ENCODE peak calls at places on chromosomes 4 and X, in six cellular contexts. One of them, this sample, is unnamed.

GRCh38 chr4:127249066-127249766 is 383.5 kb upstream of the INTU start:
- DNase-seq in fibroblast of lung: peak; percentile 63
- DNase-seq in endothelial cell of umbilical vein: no peak
- DNase-seq in CD8-positive, alpha-beta T cell: no peak
- DNase-seq in CD4-positive, alpha-beta T cell: no peak
- DNase-seq in GM20000: no peak
- DNase-seq in this sample: no peak

GRCh38 chr4:153038493-153039311 is 102.6 kb downstream of the FHDC1 start:
- DNase-seq in CD8-positive, alpha-beta T cell: no peak
- DNase-seq in endothelial cell of umbilical vein: peak; percentile 15
- DNase-seq in GM20000: no peak
- DNase-seq in CD4-positive, alpha-beta T cell: no peak
- DNase-seq in fibroblast of lung: no peak
- DNase-seq in this sample: no peak

GRCh38 chrX:23766650-23767551 is 16.1 kb upstream of the SAT1 start:
- DNase-seq in CD4-positive, alpha-beta T cell: no peak
- DNase-seq in GM20000: no peak
- DNase-seq in endothelial cell of umbilical vein: no peak
- DNase-seq in CD8-positive, alpha-beta T cell: no peak
- DNase-seq in fibroblast of lung: no peak
- DNase-seq in this sample: no peak

GRCh38 chr4:99808260-99808857 is 8.3 kb upstream of the DAPP1 start:
- DNase-seq in GM20000: peak; percentile 68
- DNase-seq in fibroblast of lung: peak; percentile 19
- DNase-seq in endothelial cell of umbilical vein: peak; percentile 47
- DNase-seq in CD4-positive, alpha-beta T cell: peak; percentile 67
- DNase-seq in CD8-positive, alpha-beta T cell: peak; percentile 69
- DNase-seq in this sample: peak; percentile 37

GRCh38 chrX:23662187-23662586 is 5.1 kb upstream of the PRDX4 start:
- DNase-seq in GM20000: no peak
- DNase-seq in CD8-positive, alpha-beta T cell: no peak
- DNase-seq in endothelial cell of umbilical vein: no peak
- DNase-seq in CD4-positive, alpha-beta T cell: no peak
- DNase-seq in fibroblast of lung: no peak
- DNase-seq in this sample: no peak

GRCh38 chrX:40852573-40852972 is 117.2 kb upstream of the MED14 start:
- DNase-seq in fibroblast of lung: no peak
- DNase-seq in GM20000: no peak
- DNase-seq in endothelial cell of umbilical vein: no peak
- DNase-seq in CD4-positive, alpha-beta T cell: no peak
- DNase-seq in CD8-positive, alpha-beta T cell: no peak
- DNase-seq in this sample: no peak

GRCh38 chr4:165799384-165799815 is 73.6 kb upstream of the TLL1 start:
- DNase-seq in endothelial cell of umbilical vein: no peak
- DNase-seq in CD4-positive, alpha-beta T cell: no peak
- DNase-seq in GM20000: no peak
- DNase-seq in fibroblast of lung: no peak
- DNase-seq in CD8-positive, alpha-beta T cell: no peak
- DNase-seq in this sample: no peak

GRCh38 chr4:108834167-108834566 is 71.3 kb upstream of the ETNPPL start:
- DNase-seq in CD4-positive, alpha-beta T cell: no peak
- DNase-seq in endothelial cell of umbilical vein: no peak
- DNase-seq in CD8-positive, alpha-beta T cell: no peak
- DNase-seq in GM20000: no peak
- DNase-seq in fibroblast of lung: peak; percentile 94
- DNase-seq in this sample: no peak

GRCh38 chr4:26322349-26322748 is 1.5 kb downstream of the RBPJ start:
- DNase-seq in fibroblast of lung: no peak
- DNase-seq in CD8-positive, alpha-beta T cell: no peak
- DNase-seq in endothelial cell of umbilical vein: no peak
- DNase-seq in GM20000: no peak
- DNase-seq in CD4-positive, alpha-beta T cell: no peak
- DNase-seq in this sample: no peak

GRCh38 chr4:164204434-164204833 is 549.5 kb upstream of the SMIM31 start:
- DNase-seq in GM20000: no peak
- DNase-seq in CD4-positive, alpha-beta T cell: no peak
- DNase-seq in fibroblast of lung: peak; percentile 97
- DNase-seq in endothelial cell of umbilical vein: peak; percentile 36
- DNase-seq in CD8-positive, alpha-beta T cell: no peak
- DNase-seq in this sample: no peak

GRCh38 chr4:71487324-71487677 is 148.5 kb downstream of the SLC4A4 start:
- DNase-seq in endothelial cell of umbilical vein: no peak
- DNase-seq in CD4-positive, alpha-beta T cell: no peak
- DNase-seq in CD8-positive, alpha-beta T cell: no peak
- DNase-seq in fibroblast of lung: no peak
- DNase-seq in GM20000: no peak
- DNase-seq in this sample: no peak

GRCh38 chr4:104166749-104167148 is 327.9 kb downstream of the CXXC4 start:
- DNase-seq in GM20000: no peak
- DNase-seq in CD4-positive, alpha-beta T cell: no peak
- DNase-seq in fibroblast of lung: no peak
- DNase-seq in endothelial cell of umbilical vein: no peak
- DNase-seq in CD8-positive, alpha-beta T cell: no peak
- DNase-seq in this sample: no peak

GRCh38 chrX:47540754-47541538 is 20.1 kb upstream of the ARAF start:
- DNase-seq in GM20000: peak; percentile 34
- DNase-seq in endothelial cell of umbilical vein: peak; percentile 92
- DNase-seq in CD8-positive, alpha-beta T cell: no peak
- DNase-seq in CD4-positive, alpha-beta T cell: no peak
- DNase-seq in fibroblast of lung: peak; percentile 90
- DNase-seq in this sample: no peak

GRCh38 chr4:74570095-74570494 is 125.2 kb downstream of the AREG start:
- DNase-seq in fibroblast of lung: no peak
- DNase-seq in GM20000: no peak
- DNase-seq in CD8-positive, alpha-beta T cell: no peak
- DNase-seq in CD4-positive, alpha-beta T cell: no peak
- DNase-seq in endothelial cell of umbilical vein: no peak
- DNase-seq in this sample: no peak

GRCh38 chrX:153598541-153599191 is at the start of gene CCNQ:
- DNase-seq in CD4-positive, alpha-beta T cell: no peak
- DNase-seq in CD8-positive, alpha-beta T cell: peak; percentile 18
- DNase-seq in fibroblast of lung: peak; percentile 37
- DNase-seq in endothelial cell of umbilical vein: peak; percentile 26
- DNase-seq in GM20000: peak; percentile 35
- DNase-seq in this sample: no peak

DNA sequence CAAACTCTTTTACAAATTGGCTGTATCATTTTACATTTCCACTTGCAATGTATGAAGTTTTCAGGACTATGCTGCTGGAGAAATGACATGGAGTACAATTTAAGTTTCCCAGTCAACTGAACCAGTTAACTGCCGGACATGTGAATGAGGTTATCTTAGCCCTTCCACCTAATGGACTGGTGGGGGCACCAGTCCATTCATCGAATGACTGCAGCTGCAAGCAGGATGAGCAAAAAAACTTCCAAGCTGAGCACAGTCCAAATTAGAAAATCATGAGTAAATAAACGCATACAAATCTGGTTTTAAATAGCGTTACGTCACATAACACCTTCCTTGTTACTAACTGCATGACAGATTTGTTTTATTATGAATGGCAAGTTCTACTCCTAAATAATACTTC is 1131.5 kb downstream of the PCDH18 start:
- DNase-seq in CD8-positive, alpha-beta T cell: no peak
- DNase-seq in endothelial cell of umbilical vein: no peak
- DNase-seq in fibroblast of lung: no peak
- DNase-seq in CD4-positive, alpha-beta T cell: no peak
- DNase-seq in GM20000: no peak
- DNase-seq in this sample: no peak
- TF ChIP-seq CTCF in CD8-positive, alpha-beta T cell: no peak
- TF ChIP-seq CTCF in endothelial cell of umbilical vein: no peak
- TF ChIP-seq CTCF in fibroblast of lung: no peak
- TF ChIP-seq CTCF in CD4-positive, alpha-beta T cell: no peak
- TF ChIP-seq CTCF in GM20000: no peak
- TF ChIP-seq CTCF in this sample: no peak

GRCh38 chrX:118665204-118665603 is 62.2 kb upstream of the IL13RA1 start:
- DNase-seq in fibroblast of lung: no peak
- DNase-seq in CD8-positive, alpha-beta T cell: no peak
- DNase-seq in GM20000: no peak
- DNase-seq in endothelial cell of umbilical vein: no peak
- DNase-seq in CD4-positive, alpha-beta T cell: no peak
- DNase-seq in this sample: no peak
- TF ChIP-seq CTCF in fibroblast of lung: no peak
- TF ChIP-seq CTCF in CD8-positive, alpha-beta T cell: no peak
- TF ChIP-seq CTCF in GM20000: no peak
- TF ChIP-seq CTCF in endothelial cell of umbilical vein: no peak
- TF ChIP-seq CTCF in CD4-positive, alpha-beta T cell: no peak
- TF ChIP-seq CTCF in this sample: no peak

GRCh38 chr4:38136604-38137003 is 176.4 kb downstream of the PTTG2 start:
- DNase-seq in CD8-positive, alpha-beta T cell: no peak
- DNase-seq in fibroblast of lung: no peak
- DNase-seq in CD4-positive, alpha-beta T cell: no peak
- DNase-seq in endothelial cell of umbilical vein: no peak
- DNase-seq in GM20000: no peak
- DNase-seq in this sample: no peak
- TF ChIP-seq CTCF in CD8-positive, alpha-beta T cell: no peak
- TF ChIP-seq CTCF in fibroblast of lung: no peak
- TF ChIP-seq CTCF in CD4-positive, alpha-beta T cell: no peak
- TF ChIP-seq CTCF in endothelial cell of umbilical vein: no peak
- TF ChIP-seq CTCF in GM20000: no peak
- TF ChIP-seq CTCF in this sample: no peak

DNA sequence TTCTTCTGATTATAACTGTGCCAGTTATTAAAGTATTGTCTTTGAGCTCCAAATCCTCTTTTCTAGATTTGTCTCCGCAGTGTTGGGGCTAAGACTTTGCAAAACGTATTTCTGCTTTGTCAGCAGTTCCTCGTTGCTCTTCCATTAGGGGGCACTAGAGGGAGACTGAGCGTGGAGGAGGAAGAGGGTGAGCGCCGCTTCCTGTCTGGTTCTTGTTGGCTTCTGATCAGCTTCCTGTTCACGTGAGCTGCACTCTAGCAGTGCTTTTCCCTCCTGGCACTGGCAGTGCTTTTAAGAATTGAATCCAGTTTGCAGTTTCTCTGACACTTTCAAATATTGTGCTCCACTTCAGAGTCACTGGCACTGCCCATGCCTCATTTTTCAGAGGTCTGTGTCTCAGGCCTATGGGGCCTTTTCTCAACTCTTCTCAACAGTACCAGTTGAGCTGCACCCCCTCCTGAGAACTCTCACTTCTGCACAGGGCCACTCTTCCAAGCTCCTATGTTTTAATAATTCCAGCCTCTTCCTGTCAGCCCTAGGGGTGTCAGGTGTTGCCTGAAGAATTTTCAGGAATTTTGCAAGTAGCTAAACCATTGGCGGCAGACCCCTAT is 54.4 kb upstream of the LCORL start:
- DNase-seq in fibroblast of lung: no peak
- DNase-seq in CD4-positive, alpha-beta T cell: no peak
- DNase-seq in GM20000: no peak
- DNase-seq in endothelial cell of umbilical vein: peak; percentile 47
- DNase-seq in CD8-positive, alpha-beta T cell: peak; percentile 16
- DNase-seq in this sample: no peak
- TF ChIP-seq CTCF in fibroblast of lung: no peak
- TF ChIP-seq CTCF in CD4-positive, alpha-beta T cell: peak; percentile 15
- TF ChIP-seq CTCF in GM20000: no peak
- TF ChIP-seq CTCF in endothelial cell of umbilical vein: peak; percentile 62
- TF ChIP-seq CTCF in CD8-positive, alpha-beta T cell: peak; percentile 24
- TF ChIP-seq CTCF in this sample: no peak